ENCODE peak calls at places on chromosomes 13 and 19, in seven cellular contexts. D is astrocyte, L is adrenal gland, U is bronchial epithelial cell, W is cardiac muscle cell, C is astrocyte of the spinal cord, K is right lobe of liver. V is an unnamed sample.

GRCh38 chr19:30783936-30784335 is 411.8 kb downstream of the ZNF536 start:
- DNase-seq in L (no peak), K (no peak), W (no peak), U (no peak), D (no peak), C (no peak), V (no peak)

GRCh38 chr19:17070421-17070820 is 4.8 kb downstream of the HAUS8 start:
- DNase-seq in L (no peak), W (no peak), C (no peak), K (no peak), D (no peak), U (no peak), V (no peak)

GRCh38 chr13:44432595-44432994 is 59.0 kb downstream of the SERP2 start:
- DNase-seq in C (peak), D (no peak), L (no peak), K (no peak), W (no peak), U (peak), V (no peak)

GRCh38 chr19:35404879-35405622 is 34.2 kb downstream of the GPR42 start:
- DNase-seq in D (peak), K (no peak), U (peak), W (peak), L (peak), C (peak), V (no peak)

GRCh38 chr13:107867701-107868661 is 347.4 kb downstream of the LIG4 start:
- DNase-seq in D (peak), K (no peak), L (no peak), W (peak), C (peak), U (no peak), V (peak)

GRCh38 chr19:47653856-47654255 is 44.9 kb downstream of the BICRA start:
- DNase-seq in W (no peak), C (no peak), D (no peak), K (no peak), U (no peak), L (no peak), V (no peak)

GRCh38 chr19:31353826-31354225 is 4.6 kb upstream of the TSHZ3 start:
- DNase-seq in W (no peak), D (no peak), C (no peak), K (no peak), L (no peak), U (no peak), V (no peak)

GRCh38 chr13:93227906-93228801 is 1.5 kb downstream of the GPC6 start:
- DNase-seq in D (peak), L (peak), W (peak), U (peak), C (peak), K (peak), V (peak)

GRCh38 chr13:75947448-75947847 is 311.3 kb downstream of the LMO7 start:
- DNase-seq in L (no peak), U (no peak), K (no peak), C (no peak), D (no peak), W (no peak), V (no peak)

GRCh38 chr13:37640499-37640898 is 41.9 kb upstream of the POSTN start:
- DNase-seq in W (peak), U (peak), K (peak), C (peak), L (peak), D (peak), V (no peak)

GRCh38 chr13:44713793-44714469 is 137.8 kb upstream of the TSC22D1 start:
- DNase-seq in W (peak), L (peak), C (peak), K (no peak), D (peak), U (peak), V (no peak)

GRCh38 chr19:48608798-48609263 is 2.3 kb downstream of the SPACA4 start:
- DNase-seq in C (peak), D (no peak), L (peak), W (peak), U (peak), K (no peak), V (no peak)

GRCh38 chr13:64553411-64554129 is 2676.6 kb downstream of the PCDH9 start:
- DNase-seq in W (peak), K (no peak), U (peak), D (peak), L (no peak), C (no peak), V (no peak)

GRCh38 chr19:33673258-33673875 is 51.6 kb downstream of the CHST8 start:
- DNase-seq in K (no peak), L (no peak), W (no peak), U (no peak), C (no peak), D (no peak), V (peak)

GRCh38 chr19:30651691-30652090 is 279.5 kb downstream of the ZNF536 start:
- DNase-seq in D (no peak), W (no peak), C (no peak), L (no peak), U (no peak), K (no peak), V (no peak)

DNA sequence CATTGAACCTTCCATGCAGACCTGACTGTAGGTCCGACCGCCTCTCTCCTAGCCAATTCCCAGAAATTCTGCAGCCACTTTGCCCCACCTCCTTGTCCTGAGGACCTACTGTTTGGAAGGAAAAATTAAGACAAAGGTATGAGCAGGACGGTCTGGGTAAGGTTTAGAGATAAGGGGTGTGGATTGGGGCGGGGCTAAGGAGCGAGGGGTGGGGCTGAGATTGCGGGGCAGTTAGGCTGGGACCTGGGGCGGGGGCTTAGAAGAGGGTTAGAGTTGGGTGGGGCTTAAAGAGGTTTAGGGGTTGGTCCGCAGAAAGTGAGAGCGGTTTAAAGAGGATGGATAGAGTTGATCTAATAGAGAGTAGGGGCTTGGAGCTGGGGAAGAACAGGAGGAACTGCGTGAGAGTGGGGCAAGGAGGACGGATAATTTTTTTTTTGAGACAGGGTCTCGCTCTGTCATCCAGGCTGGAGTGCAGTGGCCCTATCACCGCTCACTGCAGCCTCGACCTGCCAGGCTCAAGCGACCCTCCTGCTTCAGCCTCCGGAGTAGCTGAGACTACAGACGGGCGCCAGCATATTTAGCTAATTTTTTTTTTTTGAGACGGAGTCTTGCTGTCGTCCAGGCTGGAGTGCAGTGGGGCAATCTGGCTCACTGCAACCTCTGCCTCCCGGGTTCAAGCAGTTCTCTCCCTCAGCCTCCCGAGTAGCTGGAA is 1.7 kb upstream of the ZNF865 start:
- DNase-seq in D (no peak), C (no peak), W (no peak), U (no peak), K (no peak), L (no peak), V (no peak)
- H3K4me3 ChIP-seq in D (no peak), C (no peak), W (no peak), U (no peak), K (no peak), L (no peak), V (peak)

GRCh38 chr19:58304748-58305064 is 471 bp upstream of the ERVK3-1 start:
- DNase-seq in C (no peak), W (no peak), U (no peak), D (no peak), L (no peak), K (no peak), V (no peak)

GRCh38 chr19:58304255-58304654 is 922 bp upstream of the ERVK3-1 start:
- DNase-seq in L (no peak), D (no peak), K (no peak), U (no peak), W (no peak), C (no peak), V (no peak)

GRCh38 chr19:58307736-58308135 is 2.6 kb downstream of the ERVK3-1 start:
- DNase-seq in K (no peak), U (no peak), D (no peak), L (no peak), W (no peak), C (no peak), V (no peak)

GRCh38 chr19:58305932-58306323 is 751 bp downstream of the ERVK3-1 start:
- DNase-seq in W (no peak), L (no peak), U (no peak), K (peak), C (peak), D (no peak), V (no peak)

DNA sequence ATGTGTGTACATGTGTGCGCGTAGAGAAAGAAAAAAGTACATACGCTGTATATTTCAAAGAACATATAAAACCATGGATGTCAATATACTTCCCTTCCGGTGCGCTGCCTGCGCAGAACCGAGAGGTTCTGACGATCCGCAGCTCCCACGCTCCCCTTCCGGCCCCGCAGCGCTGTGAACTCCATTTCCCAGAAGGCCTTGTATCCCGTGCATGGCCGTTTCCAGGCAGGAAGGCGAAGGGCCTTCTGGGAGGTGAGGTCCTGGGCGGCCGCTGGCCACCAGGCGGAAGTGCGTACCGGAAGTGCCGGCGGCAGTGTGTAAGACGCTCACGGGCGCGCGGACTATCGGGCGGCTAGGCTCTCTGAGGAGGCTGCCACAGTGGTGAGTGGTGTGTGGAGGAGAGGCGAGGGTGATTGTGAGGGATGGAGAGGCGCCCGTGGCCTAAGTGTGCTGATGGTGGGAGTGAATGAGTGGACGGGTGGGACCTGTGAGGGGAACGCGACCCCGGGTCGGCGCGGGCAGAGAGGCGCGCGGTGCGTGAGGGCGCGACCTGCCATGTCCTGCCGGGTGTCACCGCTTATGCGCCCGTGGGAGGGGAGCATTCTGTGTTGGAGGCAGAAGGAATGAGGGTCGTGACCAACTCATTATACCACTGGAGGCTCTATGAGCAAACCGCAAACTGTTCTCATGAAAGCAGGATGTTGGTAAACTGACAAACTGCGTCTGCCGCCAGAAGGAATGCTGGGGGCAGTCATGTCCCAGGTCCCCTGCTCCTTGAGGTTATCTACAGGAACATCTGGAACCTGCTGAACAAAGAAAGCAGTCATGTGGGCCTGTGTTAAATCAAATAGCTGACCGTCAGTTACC is at the start of gene ERVK3-1:
- DNase-seq in C (peak), K (peak), W (peak), L (peak), D (peak), U (peak), V (peak)
- TF ChIP-seq CTCF in C (peak), K (peak), W (no peak), L (peak), D (no peak), U (no peak), V (no peak)

DNA sequence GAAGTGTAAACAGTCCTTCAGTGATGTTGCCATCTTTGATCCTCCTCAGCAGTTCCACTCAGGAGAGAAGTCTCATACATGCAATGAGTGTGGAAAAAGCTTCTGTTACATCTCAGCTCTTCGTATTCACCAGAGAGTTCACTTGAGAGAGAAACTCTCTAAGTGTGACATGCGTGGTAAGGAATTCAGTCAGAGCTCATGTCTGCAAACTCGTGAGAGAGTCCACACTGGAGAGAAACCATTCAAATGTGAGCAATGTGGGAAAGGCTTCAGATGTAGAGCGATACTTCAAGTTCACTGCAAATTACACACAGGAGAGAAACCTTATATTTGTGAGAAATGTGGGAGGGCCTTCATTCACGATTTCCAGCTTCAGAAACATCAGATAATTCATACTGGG is 7.7 kb downstream of the ZNF230 start:
- DNase-seq in W (no peak), L (no peak), K (no peak), U (no peak), C (no peak), D (no peak), V (no peak)
- H3K4me3 ChIP-seq in W (no peak), L (no peak), K (no peak), U (no peak), C (no peak), D (no peak), V (no peak)

DNA sequence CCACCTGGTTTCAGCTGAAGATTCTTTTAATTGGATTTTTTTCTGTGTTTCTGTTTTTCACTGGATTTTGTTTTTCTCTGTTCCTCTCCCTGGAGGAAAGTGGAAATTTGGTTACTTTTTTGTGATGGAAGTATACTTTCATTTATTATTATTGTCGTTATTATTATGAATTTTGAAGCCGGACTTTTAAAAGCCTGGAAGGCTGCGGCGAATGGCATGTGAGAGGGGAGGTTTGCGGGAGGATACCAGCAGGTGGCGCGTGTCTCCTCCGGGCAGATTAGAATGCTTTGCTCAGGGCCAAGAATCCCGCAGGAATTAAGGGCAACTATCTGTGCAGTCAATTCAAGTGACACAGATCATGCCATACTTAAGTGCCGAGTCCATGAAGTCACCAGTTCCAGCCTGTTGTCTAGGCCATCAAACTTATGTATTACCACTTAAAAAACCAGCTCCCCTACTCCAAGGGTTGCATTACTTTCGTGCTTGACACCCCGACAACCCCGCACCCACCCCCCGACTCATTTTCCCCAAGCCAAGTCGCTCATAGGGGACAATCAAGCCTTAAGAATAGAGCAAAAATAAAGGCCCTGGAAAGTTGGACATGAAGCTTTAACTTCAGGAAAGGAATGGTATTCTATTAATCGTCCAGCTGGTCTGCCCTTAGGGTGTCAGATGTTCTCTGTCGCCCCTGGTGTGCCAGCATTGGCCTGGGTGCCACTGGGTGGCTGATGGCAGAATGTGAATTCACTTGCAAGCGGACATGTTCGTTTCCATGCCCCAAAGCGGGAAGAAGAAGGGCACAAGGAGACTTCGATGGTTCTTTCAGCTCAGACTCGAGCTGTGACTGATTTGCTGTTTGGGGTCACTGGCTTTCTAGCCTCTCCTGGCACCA is 1.3 kb upstream of the LRCH1 start:
- DNase-seq in L (peak), U (peak), C (peak), D (peak), W (peak), K (peak), V (peak)
- TF ChIP-seq CTCF in L (peak), U (peak), C (peak), D (peak), W (peak), K (peak), V (peak)

GRCh38 chr19:42126565-42126964 is 5.7 kb downstream of the POU2F2 start:
- DNase-seq in K (no peak), W (no peak), D (no peak), L (no peak), U (no peak), C (no peak), V (no peak)
- H3K4me3 ChIP-seq in K (no peak), W (no peak), D (no peak), L (no peak), U (no peak), C (no peak), V (no peak)

GRCh38 chr13:74883834-74884233 is 598.1 kb downstream of the TBC1D4 start:
- DNase-seq in W (peak), D (no peak), C (no peak), U (no peak), K (no peak), L (no peak), V (no peak)
- TF ChIP-seq CTCF in W (peak), D (no peak), C (peak), U (no peak), K (no peak), L (no peak), V (no peak)